ENCODE peak calls at places on chromosomes 12 and 14, in four cellular contexts. U is transverse colon, G is gastrocnemius medialis, N is stomach. S is an unnamed sample. For H3K4me1, the result is how much of the 10 kb centered on the place peaks cover.

GRCh38 chr12:119096429-119097202 is 82.1 kb upstream of the HSPB8 start:
- DNase-seq in G (no peak), U (no peak), N (no peak), S (no peak)

GRCh38 chr14:53533384-53533975 is 380.4 kb upstream of the DDHD1 start:
- DNase-seq in U (no peak), G (no peak), N (no peak), S (no peak)

GRCh38 chr12:57243521-57244305 is 7.3 kb downstream of the STAC3 start:
- DNase-seq in N (peak), G (peak), U (peak), S (peak)

GRCh38 chr14:61203059-61203753 is 77.9 kb downstream of the TMEM30B start:
- DNase-seq in N (no peak), G (peak), U (no peak), S (no peak)

GRCh38 chr12:18432211-18432610 is 170.9 kb downstream of the PIK3C2G start:
- DNase-seq in G (no peak), N (no peak), U (no peak), S (no peak)

GRCh38 chr12:128259556-128260070 is 7.4 kb upstream of the TMEM132C start:
- DNase-seq in G (no peak), U (no peak), N (no peak), S (no peak)

GRCh38 chr12:131282292-131283080 is 328.8 kb downstream of the ADGRD1 start:
- DNase-seq in N (no peak), U (no peak), G (peak), S (peak)

GRCh38 chr12:19683178-19683927 is 244.1 kb downstream of the AEBP2 start:
- DNase-seq in U (no peak), G (no peak), N (no peak), S (no peak)

GRCh38 chr12:127538325-127538724 is 728.6 kb upstream of the TMEM132C start:
- DNase-seq in U (no peak), N (no peak), G (no peak), S (no peak)

GRCh38 chr14:68777644-68778043 is 15.2 kb downstream of the ZFP36L1 start:
- DNase-seq in U (no peak), G (no peak), N (peak), S (no peak)

GRCh38 chr12:24414421-24414820 is 465.0 kb upstream of the SOX5 start:
- DNase-seq in N (no peak), G (no peak), U (no peak), S (no peak)

DNA sequence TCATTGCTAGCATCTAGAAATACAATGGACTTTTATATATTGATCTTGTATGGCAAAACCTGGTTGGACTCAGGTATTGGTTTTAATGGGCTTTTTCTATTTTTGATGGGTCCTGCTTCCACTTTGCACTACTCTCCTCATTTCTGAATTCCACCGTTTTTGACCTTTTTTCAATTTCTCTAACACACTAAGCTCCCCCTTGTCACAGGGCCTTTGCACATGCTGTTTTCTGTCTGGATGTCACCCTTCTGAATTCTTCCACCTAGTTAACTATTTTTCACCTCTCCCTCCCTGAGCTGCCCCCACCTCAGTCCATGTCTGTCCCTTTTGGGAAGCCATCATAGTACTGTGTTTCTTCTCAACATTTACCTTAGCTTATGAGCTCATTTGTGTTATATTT is 112.7 kb upstream of the FRMD6 start:
- DNase-seq in U (no peak), G (no peak), N (no peak), S (no peak)
- TF ChIP-seq CTCF in U (no peak), G (no peak), N (no peak), S (no peak)

DNA sequence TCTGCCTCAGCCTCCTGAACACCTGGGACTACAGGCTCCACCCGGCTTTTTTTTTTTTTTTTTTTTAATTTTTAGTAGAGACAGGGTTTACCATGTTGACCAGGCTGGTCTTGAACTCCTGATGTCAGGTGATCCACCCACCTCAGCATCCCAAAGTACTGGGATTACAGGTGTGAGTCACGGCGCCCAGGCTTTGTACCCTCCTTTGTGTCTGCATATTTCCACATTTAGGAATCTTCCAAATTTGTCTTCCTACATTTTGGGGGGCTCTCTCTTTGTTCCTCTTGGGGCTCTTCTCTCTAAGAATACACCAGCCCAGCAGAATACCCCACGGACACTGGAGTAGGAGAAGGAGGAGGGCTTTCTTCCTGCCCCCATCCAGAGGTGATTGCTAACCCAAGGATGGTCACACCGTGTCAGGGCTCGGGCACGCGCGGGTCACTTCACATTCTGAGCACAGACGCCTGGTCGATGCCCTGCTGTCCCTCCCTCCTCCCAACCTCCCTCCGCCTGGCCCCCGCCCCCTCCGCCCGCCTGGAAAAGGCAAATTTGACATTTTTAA is 2.1 kb upstream of the DNAJC22 start:
- DNase-seq in U (no peak), G (no peak), N (no peak), S (no peak)
- H3K4me1 ChIP-seq in U (under half), G (under half), N (half or more), S (half or more)

DNA sequence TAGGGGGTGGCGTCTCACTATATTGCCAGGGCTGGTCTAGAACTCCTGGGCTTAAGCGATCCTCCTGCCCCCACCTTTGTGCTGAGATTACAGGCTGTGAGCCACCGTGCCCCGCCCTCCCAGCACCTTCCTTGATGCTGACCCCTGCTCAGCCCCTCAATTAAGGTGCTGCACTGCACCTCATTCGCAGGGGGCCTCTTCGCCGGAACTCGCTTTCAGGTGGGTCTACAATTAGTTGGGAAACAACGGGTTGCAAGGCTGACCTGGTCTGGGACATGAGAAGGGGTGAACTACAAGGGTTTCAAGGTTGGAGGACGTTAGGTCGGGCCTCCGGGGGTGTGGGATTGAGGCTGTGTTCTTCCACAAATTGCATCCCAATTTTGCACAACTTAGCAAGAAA is 1.2 kb upstream of the NOP2 start:
- DNase-seq in G (no peak), U (no peak), N (no peak), S (no peak)
- H3K4me3 ChIP-seq in G (no peak), U (no peak), N (no peak), S (no peak)

GRCh38 chr12:8912910-8913309 is 1.4 kb upstream of the PHC1 start:
- DNase-seq in U (no peak), G (no peak), N (peak), S (no peak)
- TF ChIP-seq CTCF in U (no peak), G (no peak), N (no peak), S (no peak)

GRCh38 chr12:93808169-93808899 is 131.2 kb downstream of the CRADD start:
- DNase-seq in U (no peak), G (no peak), N (no peak), S (no peak)
- H3K4me1 ChIP-seq in U (under half), G (under half), N (half or more), S (under half)

GRCh38 chr12:112979281-112979680 is 962 bp downstream of the OAS2 start:
- DNase-seq in G (no peak), N (peak), U (peak), S (peak)
- H3K4me3 ChIP-seq in G (peak), N (peak), U (no peak), S (no peak)

GRCh38 chr14:64861916-64862315 is 17.8 kb downstream of the SPTB start:
- DNase-seq in U (no peak), G (no peak), N (no peak), S (no peak)
- TF ChIP-seq CTCF in U (no peak), G (no peak), N (no peak), S (no peak)

GRCh38 chr12:53223391-53224267 is 8.4 kb downstream of the RARG start:
- DNase-seq in U (no peak), G (no peak), N (no peak), S (peak)

GRCh38 chr12:53222170-53223005 is 9.6 kb downstream of the RARG start:
- DNase-seq in N (no peak), U (no peak), G (no peak), S (no peak)

GRCh38 chr12:53221203-53222076 is 10.6 kb downstream of the RARG start:
- DNase-seq in G (peak), U (peak), N (peak), S (peak)

GRCh38 chr12:53224268-53224896 is 7.6 kb downstream of the RARG start:
- DNase-seq in N (no peak), G (no peak), U (no peak), S (peak)

GRCh38 chr12:53223006-53223305 is 9.1 kb downstream of the RARG start:
- DNase-seq in N (no peak), G (no peak), U (no peak), S (no peak)
- H3K4me1 ChIP-seq in N (half or more), G (under half), U (under half), S (under half)

GRCh38 chr12:112980491-112981158 is 2.3 kb downstream of the OAS2 start:
- DNase-seq in N (no peak), U (no peak), G (no peak), S (no peak)

GRCh38 chr12:112978163-112979081 is at the start of gene OAS2:
- DNase-seq in U (peak), G (peak), N (peak), S (peak)

GRCh38 chr12:112974904-112975303 is 3.4 kb upstream of the OAS2 start:
- DNase-seq in G (no peak), U (no peak), N (no peak), S (no peak)

GRCh38 chr12:112977139-112977538 is 1.2 kb upstream of the OAS2 start:
- DNase-seq in N (no peak), U (no peak), G (no peak), S (no peak)

GRCh38 chr12:112977641-112978040 is 678 bp upstream of the OAS2 start:
- DNase-seq in N (no peak), G (no peak), U (no peak), S (no peak)
- H3K4me3 ChIP-seq in N (peak), G (peak), U (no peak), S (no peak)

GRCh38 chr14:32077081-32078029 is at the start of gene ARHGAP5:
- DNase-seq in N (peak), G (peak), U (peak), S (no peak)
- TF ChIP-seq CTCF in N (no peak), G (no peak), U (no peak), S (no peak)

S was measured in mucosa of descending colon.